ENCODE peak calls at places on chromosomes 13 and 19, in nine cellular contexts. G is transverse colon; D is neuronal stem cell; J is CD8-positive, alpha-beta memory T cell; H is AG10803; A is GM23248; F is choroid plexus epithelial cell; T is cardiac fibroblast; R is stomach. S is an unnamed sample.
A peak's percentile ranks its signal among the peaks of the same experiment; 100 is the strongest.

GRCh38 chr19:2455481-2456300 is 1.1 kb downstream of the LMNB2 start:
- DNase-seq in R (peak; percentile 49), G (peak; percentile 61), J (peak; percentile 69), H (no peak), T (no peak), A (peak; percentile 62), D (no peak), F (peak; percentile 21), S (peak; percentile 70)

GRCh38 chr13:41960195-41960699 is 662 bp downstream of the VWA8 start:
- DNase-seq in A (peak; percentile 71), J (no peak), G (peak; percentile 15), H (peak; percentile 39), T (peak; percentile 34), F (peak; percentile 20), D (no peak), R (no peak), S (peak; percentile 5)

GRCh38 chr19:6967962-6968361 is 53.3 kb downstream of the MBD3L2B start:
- DNase-seq in G (no peak), J (no peak), T (no peak), A (no peak), F (no peak), D (no peak), H (no peak), R (no peak), S (no peak)

GRCh38 chr19:17353386-17353785 is 16.0 kb downstream of the GTPBP3 start:
- DNase-seq in J (no peak), A (no peak), R (no peak), D (no peak), T (no peak), H (no peak), G (no peak), F (no peak), S (no peak)

GRCh38 chr19:14149509-14149994 is 13.2 kb upstream of the ASF1B start:
- DNase-seq in A (peak; percentile 51), R (peak; percentile 51), J (peak; percentile 38), D (no peak), H (peak; percentile 67), T (peak; percentile 89), F (no peak), G (peak; percentile 70), S (no peak)

GRCh38 chr13:32150794-32151193 is 119.2 kb downstream of the FRY start:
- DNase-seq in H (peak; percentile 88), A (peak; percentile 71), R (no peak), J (no peak), T (peak; percentile 93), D (no peak), G (peak; percentile 33), F (peak; percentile 65), S (no peak)

GRCh38 chr19:8610041-8610927 is at the start of gene ADAMTS10:
- DNase-seq in F (peak; percentile 52), G (peak; percentile 18), D (no peak), A (peak; percentile 62), J (peak; percentile 34), H (peak; percentile 47), T (peak; percentile 43), R (no peak), S (no peak)

GRCh38 chr13:40193290-40194203 is 472.9 kb downstream of the FOXO1 start:
- DNase-seq in J (no peak), R (no peak), H (peak; percentile 66), G (no peak), D (no peak), A (peak; percentile 79), F (no peak), T (no peak), S (no peak)

GRCh38 chr13:44876782-44877324 is 112.4 kb downstream of the NUFIP1 start:
- DNase-seq in G (no peak), J (no peak), A (no peak), H (no peak), R (no peak), F (no peak), D (no peak), T (no peak), S (no peak)
- H3K4me3 ChIP-seq in G (no peak overlapping the region), J (no peak overlapping the region), A (no peak overlapping the region), H (no peak overlapping the region), R (no peak overlapping the region), F (no peak overlapping the region), D (no peak overlapping the region), T (no peak overlapping the region), S (no peak overlapping the region)

DNA sequence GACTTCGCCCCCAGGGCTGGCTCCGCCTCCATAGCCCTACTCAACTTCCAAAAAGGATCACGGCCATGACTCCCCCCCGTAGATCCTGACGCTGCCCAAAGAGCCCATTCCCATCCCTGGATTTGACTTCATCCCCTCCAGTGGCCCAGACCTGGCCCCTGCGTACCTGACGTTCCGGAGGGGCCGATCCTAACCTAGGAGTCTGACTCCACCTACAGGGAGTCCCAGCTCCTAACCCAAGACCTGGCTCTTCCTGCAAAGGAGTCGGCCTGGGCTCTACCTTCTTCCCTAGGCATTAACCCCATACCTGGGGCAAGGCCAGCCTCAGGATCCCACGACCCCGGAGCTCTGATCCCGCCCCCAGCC is 10.8 kb downstream of the STAP2 start:
- DNase-seq in A (no peak), F (no peak), R (no peak), D (no peak), J (no peak), H (no peak), T (no peak), G (no peak), S (no peak)
- H3K4me3 ChIP-seq in A (peak overlapping the region; percentile 66), F (peak overlapping the region; percentile 47), R (peak overlapping the region; percentile 57), D (peak overlapping the region; percentile 32), J (peak overlapping the region; percentile 81), H (peak overlapping the region; percentile 56), T (no peak overlapping the region), G (peak overlapping the region; percentile 8), S (peak overlapping the region; percentile 33)

GRCh38 chr13:100543872-100544602 is 44.6 kb downstream of the GGACT start:
- DNase-seq in F (peak; percentile 61), J (no peak), R (no peak), A (no peak), H (no peak), T (no peak), D (no peak), G (no peak), S (no peak)
- H3K4me3 ChIP-seq in F (peak overlapping the region; percentile 30), J (no peak overlapping the region), R (peak overlapping the region; percentile 1), A (no peak overlapping the region), H (no peak overlapping the region), T (no peak overlapping the region), D (no peak overlapping the region), G (no peak overlapping the region), S (no peak overlapping the region)

DNA sequence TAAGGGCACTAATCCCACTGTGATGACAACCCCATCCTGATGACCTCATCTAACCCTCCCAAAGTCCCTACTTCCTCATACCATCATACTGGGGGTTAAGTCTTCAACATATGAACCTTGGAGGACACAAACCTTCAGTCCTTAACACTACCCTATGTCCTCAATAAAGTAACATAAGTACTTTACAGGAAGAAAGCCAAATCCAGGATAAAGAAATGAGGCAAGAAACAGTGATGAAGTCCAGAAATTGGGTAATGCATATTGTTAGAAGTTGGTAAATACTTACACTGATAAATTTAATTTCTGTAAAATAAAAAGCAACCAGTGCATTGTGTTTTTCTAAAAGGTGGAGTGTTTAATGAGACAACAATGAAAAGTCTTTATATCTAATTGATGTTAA is 284.8 kb upstream of the SOX21 start:
- DNase-seq in F (no peak), J (no peak), D (no peak), G (no peak), T (peak; percentile 55), A (no peak), H (no peak), R (no peak), S (no peak)
- H3K4me3 ChIP-seq in F (no peak overlapping the region), J (no peak overlapping the region), D (no peak overlapping the region), G (no peak overlapping the region), T (no peak overlapping the region), A (no peak overlapping the region), H (no peak overlapping the region), R (no peak overlapping the region), S (no peak overlapping the region)

DNA sequence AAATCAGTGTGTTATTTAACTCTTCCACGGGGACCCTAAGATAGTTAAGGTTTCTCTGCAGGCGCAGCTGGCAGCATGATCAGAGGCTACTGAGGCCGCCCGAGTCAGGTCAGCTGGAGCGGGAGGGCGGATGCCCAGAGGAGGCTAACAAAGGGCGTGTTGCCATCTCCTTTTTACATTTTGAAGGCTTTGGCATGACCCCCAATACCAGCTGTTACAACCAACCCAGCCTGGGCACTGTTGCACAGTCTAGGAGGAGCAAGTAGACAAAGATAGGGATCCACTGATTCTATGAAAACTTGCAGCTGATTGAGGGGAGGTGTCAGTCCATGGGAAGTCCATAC is 15.7 kb downstream of the COL4A2 start:
- DNase-seq in R (no peak), J (no peak), T (no peak), D (no peak), F (no peak), G (no peak), H (no peak), A (no peak), S (no peak)
- H3K4me3 ChIP-seq in R (no peak overlapping the region), J (no peak overlapping the region), T (no peak overlapping the region), D (no peak overlapping the region), F (no peak overlapping the region), G (no peak overlapping the region), H (no peak overlapping the region), A (no peak overlapping the region), S (no peak overlapping the region)

DNA sequence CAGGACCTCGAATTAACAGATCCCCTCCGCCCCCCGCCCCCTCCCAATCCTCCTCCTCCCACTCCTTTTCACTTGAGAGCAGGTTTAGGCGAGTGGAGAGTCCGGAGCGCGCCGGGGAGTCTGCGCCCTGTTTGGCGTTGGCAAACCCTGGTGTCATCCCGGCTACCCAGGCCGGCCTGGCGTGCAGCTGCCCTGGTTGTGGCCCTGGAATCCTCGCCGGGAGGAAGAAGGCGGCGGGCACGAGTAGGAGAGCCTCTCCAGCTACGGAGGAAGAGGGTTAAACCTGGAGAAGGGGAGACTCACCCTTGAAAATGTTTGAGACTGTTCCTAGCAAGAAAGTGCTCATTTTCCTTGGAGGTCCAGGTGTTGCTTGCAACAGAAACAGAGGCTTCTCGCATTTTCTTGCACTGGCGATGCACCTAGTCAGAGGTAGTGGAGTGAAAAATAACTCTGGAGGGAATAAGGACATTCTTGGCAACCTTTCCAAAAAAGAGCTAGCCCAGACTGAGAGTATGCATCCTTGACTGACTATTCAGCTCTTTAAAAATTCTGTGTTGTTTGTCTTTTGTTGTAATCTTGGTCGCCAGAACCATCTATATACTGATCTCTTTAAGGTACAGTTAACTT is 1.3 kb upstream of the SOX21 start:
- DNase-seq in D (no peak), T (no peak), R (no peak), F (no peak), J (no peak), H (no peak), G (no peak), A (no peak), S (no peak)
- H3K4me3 ChIP-seq in D (peak overlapping the region; percentile 79), T (no peak overlapping the region), R (peak overlapping the region; percentile 63), F (no peak overlapping the region), J (no peak overlapping the region), H (no peak overlapping the region), G (no peak overlapping the region), A (no peak overlapping the region), S (no peak overlapping the region)